ENCODE peak calls at places on chromosomes 13 and 19, in six cellular contexts. W, C, K, D, S and A are unnamed samples. For H3K4me1, the result is how much of the 10 kb centered on the place peaks cover.

GRCh38 chr19:34149873-34150272 is 22.4 kb upstream of the LSM14A start:
- DNase-seq in W (no peak), C (no peak), K (no peak), D (no peak), S (no peak), A (no peak)

GRCh38 chr13:102020611-102021216 is 381.1 kb downstream of the FGF14 start:
- DNase-seq in W (no peak), C (no peak), K (no peak), D (no peak), S (no peak), A (no peak)

GRCh38 chr19:57720878-57721277 is 6.5 kb downstream of the ZNF671 start:
- DNase-seq in W (no peak), C (no peak), K (no peak), D (no peak), S (no peak), A (no peak)

GRCh38 chr13:45949161-45949560 is 97.6 kb upstream of the SIAH3 start:
- DNase-seq in W (no peak), C (no peak), K (no peak), D (no peak), S (no peak), A (no peak)

GRCh38 chr19:873084-874019 is 13.9 kb downstream of the CFD start:
- DNase-seq in W (no peak), C (peak), K (peak), D (no peak), S (peak), A (peak)

GRCh38 chr19:45446944-45447343 is 20.9 kb upstream of the FOSB start:
- DNase-seq in W (no peak), C (no peak), K (no peak), D (no peak), S (no peak), A (no peak)

GRCh38 chr13:75195479-75196111 is 286.4 kb downstream of the TBC1D4 start:
- DNase-seq in W (no peak), C (no peak), K (no peak), D (no peak), S (no peak), A (no peak)

GRCh38 chr13:40440990-40441820 is 225.2 kb downstream of the FOXO1 start:
- DNase-seq in W (peak), C (peak), K (no peak), D (peak), S (peak), A (peak)

GRCh38 chr19:50994129-50994528 is 7.3 kb downstream of the KLK8 start:
- DNase-seq in W (no peak), C (no peak), K (peak), D (no peak), S (no peak), A (no peak)

GRCh38 chr19:31356587-31357314 is 7.5 kb upstream of the TSHZ3 start:
- DNase-seq in W (no peak), C (no peak), K (no peak), D (peak), S (peak), A (peak)

GRCh38 chr13:19910336-19911072 is 47.1 kb upstream of the ZMYM5 start:
- DNase-seq in W (no peak), C (no peak), K (no peak), D (no peak), S (peak), A (no peak)

GRCh38 chr19:40191836-40192646 is 815 bp downstream of the MAP3K10 start:
- DNase-seq in W (no peak), C (peak), K (peak), D (peak), S (peak), A (peak)

GRCh38 chr19:4279530-4280422 is 710 bp downstream of the SHD start:
- DNase-seq in W (no peak), C (no peak), K (no peak), D (no peak), S (no peak), A (no peak)

GRCh38 chr13:107834717-107835116 is 380.6 kb downstream of the LIG4 start:
- DNase-seq in W (no peak), C (no peak), K (no peak), D (no peak), S (no peak), A (no peak)

GRCh38 chr13:50080158-50080855 is 65.1 kb downstream of the KCNRG start:
- DNase-seq in W (peak), C (no peak), K (peak), D (no peak), S (peak), A (peak)

GRCh38 chr19:4557971-4558941 is 1.2 kb downstream of the SEMA6B start:
- DNase-seq in W (no peak), C (no peak), K (peak), D (peak), S (peak), A (no peak)

GRCh38 chr13:114078501-114079451 is 53.6 kb downstream of the RASA3 start:
- DNase-seq in W (peak), C (peak), K (no peak), D (no peak), S (peak), A (peak)

GRCh38 chr19:22545751-22546150 is 88.4 kb upstream of the ZNF492 start:
- DNase-seq in W (no peak), C (peak), K (peak), D (peak), S (peak), A (peak)

GRCh38 chr19:43799502-43800142 is 2.6 kb downstream of the LYPD5 start:
- DNase-seq in W (no peak), C (no peak), K (no peak), D (no peak), S (peak), A (no peak)

GRCh38 chr19:52635786-52636570 is 2.2 kb downstream of the ZNF83 start:
- DNase-seq in W (no peak), C (no peak), K (no peak), D (no peak), S (no peak), A (no peak)

GRCh38 chr13:106768991-106769390 is 201.1 kb upstream of the ARGLU1 start:
- DNase-seq in W (no peak), C (no peak), K (no peak), D (no peak), S (no peak), A (peak)
- H3K4me1 ChIP-seq in W (under half), C (under half), K (under half), D (under half), S (under half), A (under half)

GRCh38 chr19:38457690-38458405 is 24.4 kb downstream of the RYR1 start:
- DNase-seq in W (no peak), C (no peak), K (no peak), D (no peak), S (no peak), A (no peak)
- H3K4me3 ChIP-seq in W (no peak), C (no peak), K (no peak), D (no peak), S (no peak), A (no peak)

DNA sequence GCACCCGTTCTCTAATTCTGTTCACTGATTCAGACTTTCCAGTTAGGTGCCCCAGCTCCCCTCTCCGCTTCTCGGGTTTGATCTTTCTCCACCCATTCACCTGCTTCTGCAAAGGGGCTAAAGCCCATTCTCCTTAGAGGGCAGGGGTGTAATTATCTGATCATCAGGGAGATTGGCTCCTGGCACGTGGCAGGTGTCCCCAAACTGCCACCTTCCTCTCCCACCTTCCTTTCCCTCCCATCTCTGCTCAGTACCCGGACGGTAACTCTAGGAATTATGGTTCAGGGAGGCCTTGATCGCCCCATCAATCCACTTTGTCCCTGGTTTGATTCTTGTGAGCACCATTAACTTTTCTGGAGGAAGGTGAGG is 212 bp downstream of the FFAR1 start:
- DNase-seq in W (no peak), C (peak), K (no peak), D (no peak), S (no peak), A (no peak)
- H3K4me1 ChIP-seq in W (under half), C (under half), K (half or more), D (under half), S (under half), A (under half)

GRCh38 chr19:2249010-2249866 is at the start of gene AMH:
- DNase-seq in W (no peak), C (no peak), K (no peak), D (no peak), S (no peak), A (no peak)

GRCh38 chr19:2248136-2249009 is 750 bp upstream of the AMH start:
- DNase-seq in W (no peak), C (no peak), K (no peak), D (no peak), S (no peak), A (no peak)

GRCh38 chr19:2251577-2252480 is 2.7 kb downstream of the AMH start:
- DNase-seq in W (no peak), C (peak), K (no peak), D (no peak), S (no peak), A (no peak)

GRCh38 chr19:2250765-2251576 is 1.8 kb downstream of the AMH start:
- DNase-seq in W (no peak), C (peak), K (no peak), D (no peak), S (no peak), A (no peak)

DNA sequence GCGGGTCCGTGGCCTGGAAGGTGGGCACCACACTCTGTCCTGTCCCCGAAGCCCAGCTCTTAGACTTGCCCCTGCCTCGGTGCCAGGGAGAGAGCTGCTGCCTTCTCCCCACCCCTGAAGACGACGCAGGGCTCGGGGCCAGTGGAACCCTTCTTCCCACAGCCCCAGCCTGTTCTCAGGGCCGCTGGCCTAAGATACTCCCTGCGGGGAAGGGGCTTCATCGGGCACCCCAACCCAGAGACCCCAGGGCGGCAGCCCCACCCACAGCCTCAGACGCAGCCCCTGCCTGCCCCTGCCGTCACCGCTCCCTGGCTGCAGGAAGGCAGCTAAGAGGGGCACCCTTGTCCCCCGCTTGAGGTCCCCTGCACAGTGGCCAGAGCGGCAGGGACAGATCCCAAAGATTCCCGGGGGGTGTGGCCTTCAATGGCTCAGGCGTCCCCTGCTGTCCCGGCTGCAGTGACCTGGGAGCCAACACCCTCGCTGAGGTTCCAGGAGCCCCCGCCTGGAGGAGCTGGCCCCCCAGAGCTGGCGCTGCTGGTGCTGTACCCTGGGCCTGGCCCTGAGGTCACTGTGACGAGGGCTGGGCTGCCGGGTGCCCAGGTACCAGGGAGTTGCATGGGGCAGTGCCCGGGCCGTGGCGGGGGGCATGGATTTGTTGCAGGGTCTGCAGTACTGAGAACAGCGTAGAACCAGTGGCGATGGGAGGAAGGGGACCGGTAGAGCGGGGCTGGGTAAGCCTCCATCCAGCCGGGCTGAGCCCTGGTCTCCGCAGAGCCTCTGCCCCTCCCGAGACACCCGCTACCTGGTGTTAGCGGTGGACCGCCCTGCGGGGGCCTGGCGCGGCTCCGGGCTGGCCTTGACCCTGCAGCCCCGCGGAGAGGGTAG is 999 bp downstream of the AMH start:
- DNase-seq in W (no peak), C (peak), K (no peak), D (no peak), S (no peak), A (no peak)
- H3K4me3 ChIP-seq in W (no peak), C (no peak), K (no peak), D (no peak), S (no peak), A (no peak)

GRCh38 chr13:21670883-21671792 is at the start of gene FGF9:
- DNase-seq in W (peak), C (peak), K (peak), D (peak), S (peak), A (peak)

GRCh38 chr13:21673592-21674270 is 2.9 kb downstream of the FGF9 start:
- DNase-seq in W (no peak), C (no peak), K (peak), D (peak), S (peak), A (peak)

GRCh38 chr13:21674271-21675009 is 3.6 kb downstream of the FGF9 start:
- DNase-seq in W (no peak), C (no peak), K (peak), D (no peak), S (peak), A (peak)

GRCh38 chr13:21671793-21672680 is 1.2 kb downstream of the FGF9 start:
- DNase-seq in W (no peak), C (no peak), K (peak), D (no peak), S (no peak), A (no peak)

GRCh38 chr13:21672811-21673591 is 2.1 kb downstream of the FGF9 start:
- DNase-seq in W (no peak), C (no peak), K (no peak), D (peak), S (no peak), A (no peak)
- H3K4me1 ChIP-seq in W (half or more), C (under half), K (under half), D (under half), S (under half), A (under half)